ENCODE peak calls at places on chromosomes 12 and 14, in four cellular contexts. One of them, this sample, is unnamed.

GRCh38 chr14:88232783-88233182 is 90.3 kb downstream of the KCNK10 start:
- DNase-seq in iPS DF 6.9: no peak
- DNase-seq in GM23248: no peak
- DNase-seq in GM23338: no peak
- DNase-seq in this sample: no peak

GRCh38 chr12:53994691-53995310 is 5.2 kb upstream of the HOXC9 start:
- DNase-seq in iPS DF 6.9: no peak
- DNase-seq in GM23248: no peak
- DNase-seq in GM23338: peak; percentile 51
- DNase-seq in this sample: no peak

GRCh38 chr14:60002819-60003492 is 83.0 kb downstream of the LRRC9 start:
- DNase-seq in iPS DF 6.9: no peak
- DNase-seq in GM23248: no peak
- DNase-seq in GM23338: no peak
- DNase-seq in this sample: peak; percentile 5

GRCh38 chr14:52071675-52072074 is 2.8 kb upstream of the NID2 start:
- DNase-seq in iPS DF 6.9: no peak
- DNase-seq in GM23248: peak; percentile 52
- DNase-seq in GM23338: peak; percentile 64
- DNase-seq in this sample: peak; percentile 69

GRCh38 chr12:69401940-69402339 is 42.4 kb downstream of the YEATS4 start:
- DNase-seq in iPS DF 6.9: no peak
- DNase-seq in GM23248: no peak
- DNase-seq in GM23338: no peak
- DNase-seq in this sample: no peak

GRCh38 chr12:25482637-25483036 is 70.4 kb downstream of the LMNTD1 start:
- DNase-seq in iPS DF 6.9: no peak
- DNase-seq in GM23248: peak; percentile 32
- DNase-seq in GM23338: no peak
- DNase-seq in this sample: peak; percentile 23

GRCh38 chr14:69818760-69819191 is 21.7 kb upstream of the SLC10A1 start:
- DNase-seq in iPS DF 6.9: peak; percentile 68
- DNase-seq in GM23248: peak; percentile 61
- DNase-seq in GM23338: peak; percentile 84
- DNase-seq in this sample: peak; percentile 69

GRCh38 chr14:72478397-72479025 is 415.4 kb downstream of the DPF3 start:
- DNase-seq in iPS DF 6.9: no peak
- DNase-seq in GM23248: no peak
- DNase-seq in GM23338: no peak
- DNase-seq in this sample: no peak

GRCh38 chr12:100908501-100908900 is 113.9 kb downstream of the ANO4 start:
- DNase-seq in iPS DF 6.9: no peak
- DNase-seq in GM23248: peak; percentile 96
- DNase-seq in GM23338: no peak
- DNase-seq in this sample: peak; percentile 51

GRCh38 chr12:69059465-69060457 is 126.8 kb upstream of the CPM start:
- DNase-seq in iPS DF 6.9: no peak
- DNase-seq in GM23248: peak; percentile 93
- DNase-seq in GM23338: no peak
- DNase-seq in this sample: no peak

GRCh38 chr12:6363330-6364036 is 11.9 kb downstream of the SCNN1A start:
- DNase-seq in iPS DF 6.9: no peak
- DNase-seq in GM23248: peak; percentile 92
- DNase-seq in GM23338: peak; percentile 77
- DNase-seq in this sample: peak; percentile 73

GRCh38 chr12:50505945-50506344 is 1.2 kb downstream of the DIP2B start:
- DNase-seq in iPS DF 6.9: no peak
- DNase-seq in GM23248: peak; percentile 46
- DNase-seq in GM23338: no peak
- DNase-seq in this sample: peak; percentile 24

GRCh38 chr12:124675881-124676688 is 108.7 kb upstream of the NCOR2 start:
- DNase-seq in iPS DF 6.9: no peak
- DNase-seq in GM23248: peak; percentile 91
- DNase-seq in GM23338: no peak
- DNase-seq in this sample: no peak
- H3K4me3 ChIP-seq in iPS DF 6.9: no peak overlapping the region
- H3K4me3 ChIP-seq in GM23248: peak overlapping the region; percentile 59
- H3K4me3 ChIP-seq in GM23338: no peak overlapping the region
- H3K4me3 ChIP-seq in this sample: no peak overlapping the region

GRCh38 chr12:109827566-109828550 is 5.3 kb downstream of the TRPV4 start:
- DNase-seq in iPS DF 6.9: no peak
- DNase-seq in GM23248: no peak
- DNase-seq in GM23338: no peak
- DNase-seq in this sample: no peak
- H3K4me3 ChIP-seq in iPS DF 6.9: no peak overlapping the region
- H3K4me3 ChIP-seq in GM23248: no peak overlapping the region
- H3K4me3 ChIP-seq in GM23338: no peak overlapping the region
- H3K4me3 ChIP-seq in this sample: no peak overlapping the region

DNA sequence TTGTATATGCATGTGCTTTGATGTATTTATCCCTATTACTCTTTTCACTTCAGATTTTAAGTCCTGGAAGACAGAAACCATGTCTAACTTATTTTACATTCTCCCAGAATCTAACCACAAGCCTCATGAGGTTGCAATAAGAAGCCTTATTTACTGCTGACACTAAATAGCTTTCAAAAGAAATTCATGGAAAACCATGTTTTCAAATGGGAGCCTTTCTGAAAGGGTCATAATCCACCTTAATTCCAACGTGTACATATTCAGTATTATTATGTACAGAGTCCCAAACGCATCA is 34.4 kb downstream of the CORO1C start:
- DNase-seq in iPS DF 6.9: no peak
- DNase-seq in GM23248: no peak
- DNase-seq in GM23338: no peak
- DNase-seq in this sample: no peak
- H3K4me3 ChIP-seq in iPS DF 6.9: no peak overlapping the region
- H3K4me3 ChIP-seq in GM23248: peak overlapping the region; percentile 16
- H3K4me3 ChIP-seq in GM23338: no peak overlapping the region
- H3K4me3 ChIP-seq in this sample: no peak overlapping the region

GRCh38 chr12:102480401-102480800 is at the start of gene IGF1:
- DNase-seq in iPS DF 6.9: no peak
- DNase-seq in GM23248: peak; percentile 71
- DNase-seq in GM23338: peak; percentile 12
- DNase-seq in this sample: peak; percentile 82
- H3K4me3 ChIP-seq in iPS DF 6.9: no peak within 1 kb of the TSS
- H3K4me3 ChIP-seq in GM23248: peak within 1 kb of the TSS; percentile 30
- H3K4me3 ChIP-seq in GM23338: no peak within 1 kb of the TSS
- H3K4me3 ChIP-seq in this sample: no peak within 1 kb of the TSS

DNA sequence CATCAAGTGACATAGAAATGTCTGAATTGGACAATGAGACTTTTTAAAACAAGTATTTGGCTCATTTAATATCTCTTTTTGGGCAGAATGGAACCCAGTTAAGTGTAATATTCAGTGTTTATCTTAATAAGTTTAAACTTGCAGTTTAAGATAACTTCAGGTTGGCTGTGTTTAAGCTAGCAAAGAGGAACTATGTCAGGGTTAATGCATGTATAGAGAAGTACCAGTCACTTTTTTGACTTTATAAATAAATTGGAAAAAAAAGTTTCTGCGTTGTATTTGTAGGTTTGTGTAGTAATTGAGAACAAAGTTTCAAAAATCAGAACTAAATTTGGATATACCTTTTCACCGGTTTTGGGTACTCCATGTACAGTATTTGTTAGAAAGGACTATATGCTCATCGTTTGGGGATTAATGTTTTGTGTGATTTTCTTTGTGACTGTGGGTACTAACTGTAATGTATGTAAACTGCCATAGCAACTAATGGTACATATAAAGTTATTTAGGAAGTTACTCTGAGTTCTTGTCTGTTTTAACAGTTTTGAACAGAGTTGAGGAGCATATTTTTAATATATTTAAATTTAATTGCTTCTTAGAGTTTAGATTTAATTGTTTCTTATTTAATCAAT is 4.5 kb downstream of the HMGA2 start:
- DNase-seq in iPS DF 6.9: no peak
- DNase-seq in GM23248: no peak
- DNase-seq in GM23338: no peak
- DNase-seq in this sample: peak; percentile 21
- H3K4me3 ChIP-seq in iPS DF 6.9: no peak overlapping the region
- H3K4me3 ChIP-seq in GM23248: peak overlapping the region; percentile 91
- H3K4me3 ChIP-seq in GM23338: no peak overlapping the region
- H3K4me3 ChIP-seq in this sample: no peak overlapping the region